ENCODE peak calls at places on chromosome X, in nine cellular contexts. H is SJSA1; X is activated CD8-positive, alpha-beta memory T cell treated with anti-CD3 and anti-CD28 coated beads, Interleukin-2, amount 50 U/mL, for 4 hours; O is heart left ventricle; S is AG20443; J is EL; P is stimulated activated naive CD4-positive, alpha-beta T cell treated with Interleukin-2 at 50 U/mL for 16 hours; I is NCI-H2081; M is sciatic nerve. T is an unnamed sample.

GRCh38 chrX:39857780-39858179 is 240.0 kb downstream of the BCOR start:
- DNase-seq in P (no peak), I (no peak), S (no peak), O (no peak), J (no peak), M (no peak), X (peak; percentile 24), H (no peak), T (no peak)

GRCh38 chrX:40268126-40268525 is 170.4 kb upstream of the BCOR start:
- DNase-seq in P (no peak), O (no peak), H (no peak), X (no peak), I (no peak), M (no peak), J (no peak), S (peak; percentile 13), T (no peak)

GRCh38 chrX:153778684-153779101 is 2.1 kb upstream of the SRPK3 start:
- DNase-seq in I (no peak), M (no peak), S (no peak), H (no peak), O (no peak), X (no peak), P (no peak), J (no peak), T (no peak)

GRCh38 chrX:75229774-75230173 is 44.1 kb upstream of the UPRT start:
- DNase-seq in X (no peak), S (no peak), J (no peak), O (no peak), I (no peak), H (no peak), M (no peak), P (no peak), T (no peak)

GRCh38 chrX:72358313-72358712 is 52.6 kb upstream of the CITED1 start:
- DNase-seq in S (no peak), O (no peak), H (peak; percentile 50), I (no peak), P (no peak), X (no peak), J (peak; percentile 63), M (no peak), T (no peak)

GRCh38 chrX:103776586-103776985 is at the start of gene PLP1:
- DNase-seq in H (no peak), X (no peak), J (no peak), I (no peak), O (no peak), S (no peak), P (no peak), M (no peak), T (no peak)

GRCh38 chrX:56813318-56813837 is 84.3 kb downstream of the NBDY start:
- DNase-seq in M (no peak), H (no peak), X (peak; percentile 39), J (peak; percentile 64), O (no peak), P (peak; percentile 42), I (no peak), S (peak; percentile 67), T (peak; percentile 35)

GRCh38 chrX:38961936-38962335 is 160.7 kb downstream of the MID1IP1 start:
- DNase-seq in H (no peak), I (no peak), M (no peak), J (no peak), O (no peak), S (no peak), X (no peak), P (no peak), T (no peak)

GRCh38 chrX:136780738-136781137 is at the start of gene ARHGEF6:
- DNase-seq in O (no peak), H (no peak), S (no peak), J (peak; percentile 21), X (peak; percentile 22), P (no peak), M (no peak), I (peak; percentile 13), T (peak; percentile 81)

GRCh38 chrX:13080128-13080795 is 35.8 kb upstream of the FAM9C start:
- DNase-seq in X (no peak), P (no peak), O (no peak), M (no peak), J (no peak), H (no peak), S (no peak), I (no peak), T (no peak)

GRCh38 chrX:103531002-103531401 is 11.7 kb upstream of the RAB40A start:
- DNase-seq in X (no peak), H (no peak), M (no peak), I (no peak), S (peak; percentile 48), P (no peak), J (peak; percentile 82), O (no peak), T (no peak)

GRCh38 chrX:120660638-120661037 is 30.8 kb upstream of the C1GALT1C1 start:
- DNase-seq in H (no peak), M (no peak), P (no peak), J (peak; percentile 45), X (no peak), I (no peak), S (peak; percentile 51), O (no peak), T (no peak)

GRCh38 chrX:138710866-138711331 is 618 bp downstream of the FGF13 start:
- DNase-seq in O (no peak), X (no peak), M (no peak), P (no peak), S (peak; percentile 18), J (no peak), H (no peak), I (no peak), T (no peak)

GRCh38 chrX:112083624-112084326 is 1.2 kb upstream of the TRPC5 start:
- DNase-seq in M (no peak), O (no peak), I (no peak), H (no peak), J (no peak), S (no peak), X (no peak), P (no peak), T (no peak)

GRCh38 chrX:69795702-69796101 is 179.8 kb downstream of the EDA start:
- DNase-seq in O (no peak), M (no peak), P (no peak), J (no peak), X (no peak), S (no peak), H (no peak), I (no peak), T (no peak)

GRCh38 chrX:38149016-38149415 is 71.7 kb downstream of the SRPX start:
- DNase-seq in I (no peak), O (no peak), H (no peak), J (no peak), X (no peak), S (no peak), P (no peak), M (no peak), T (no peak)

GRCh38 chrX:13638826-13639225 is 14.1 kb upstream of the TCEANC start:
- DNase-seq in H (no peak), I (no peak), X (no peak), M (no peak), P (no peak), S (no peak), O (no peak), J (no peak), T (no peak)

GRCh38 chrX:137969191-137969590 is 403.3 kb downstream of the ZIC3 start:
- DNase-seq in M (no peak), H (no peak), X (no peak), J (no peak), O (no peak), I (no peak), P (no peak), S (no peak), T (no peak)

T was measured in Peyer's patch.